ENCODE peak calls at places on chromosome 6, in ten cellular contexts. Q, G, W, X, C, O, U, S, N and V are unnamed samples.

GRCh38 chr6:143973097-143973979 is 34.7 kb downstream of the PLAGL1 start:
- DNase-seq in Q (no peak), G (no peak), W (no peak), X (no peak), C (peak; percentile 57), O (no peak), U (no peak), S (no peak), N (no peak), V (no peak)

GRCh38 chr6:30877419-30878262 is 6.7 kb upstream of the DDR1 start:
- DNase-seq in Q (peak; percentile 73), G (peak; percentile 96), W (peak; percentile 89), X (peak; percentile 88), C (peak; percentile 89), O (peak; percentile 82), U (peak; percentile 93), S (peak; percentile 83), N (peak; percentile 74), V (peak; percentile 57)

GRCh38 chr6:158854214-158855101 is 35.3 kb upstream of the EZR start:
- DNase-seq in Q (no peak), G (no peak), W (no peak), X (no peak), C (no peak), O (no peak), U (peak; percentile 64), S (peak; percentile 80), N (no peak), V (no peak)

GRCh38 chr6:30885481-30885998 is 1.2 kb downstream of the DDR1 start:
- DNase-seq in Q (peak; percentile 32), G (no peak), W (no peak), X (no peak), C (no peak), O (no peak), U (peak; percentile 30), S (peak; percentile 24), N (peak; percentile 40), V (no peak)

GRCh38 chr6:138963531-138963930 is 24.5 kb downstream of the REPS1 start:
- DNase-seq in Q (no peak), G (no peak), W (no peak), X (no peak), C (no peak), O (no peak), U (peak; percentile 44), S (no peak), N (no peak), V (no peak)

GRCh38 chr6:122400467-122401089 is 1.1 kb downstream of the HSF2 start:
- DNase-seq in Q (no peak), G (no peak), W (no peak), X (no peak), C (no peak), O (no peak), U (no peak), S (no peak), N (no peak), V (no peak)

GRCh38 chr6:156729248-156729647 is 47.9 kb upstream of the ARID1B start:
- DNase-seq in Q (no peak), G (no peak), W (no peak), X (no peak), C (no peak), O (no peak), U (peak; percentile 27), S (peak; percentile 65), N (no peak), V (no peak)

GRCh38 chr6:152124432-152125074 is 317.1 kb downstream of the ESR1 start:
- DNase-seq in Q (peak; percentile 54), G (no peak), W (no peak), X (no peak), C (no peak), O (no peak), U (peak; percentile 84), S (peak; percentile 65), N (no peak), V (no peak)

GRCh38 chr6:62150048-62150663 is 135.9 kb downstream of the KHDRBS2 start:
- DNase-seq in Q (peak; percentile 16), G (peak; percentile 43), W (no peak), X (no peak), C (no peak), O (no peak), U (peak; percentile 43), S (peak; percentile 25), N (no peak), V (no peak)

GRCh38 chr6:18533793-18534192 is 146.6 kb downstream of the RNF144B start:
- DNase-seq in Q (no peak), G (no peak), W (no peak), X (no peak), C (no peak), O (no peak), U (no peak), S (no peak), N (no peak), V (no peak)

DNA sequence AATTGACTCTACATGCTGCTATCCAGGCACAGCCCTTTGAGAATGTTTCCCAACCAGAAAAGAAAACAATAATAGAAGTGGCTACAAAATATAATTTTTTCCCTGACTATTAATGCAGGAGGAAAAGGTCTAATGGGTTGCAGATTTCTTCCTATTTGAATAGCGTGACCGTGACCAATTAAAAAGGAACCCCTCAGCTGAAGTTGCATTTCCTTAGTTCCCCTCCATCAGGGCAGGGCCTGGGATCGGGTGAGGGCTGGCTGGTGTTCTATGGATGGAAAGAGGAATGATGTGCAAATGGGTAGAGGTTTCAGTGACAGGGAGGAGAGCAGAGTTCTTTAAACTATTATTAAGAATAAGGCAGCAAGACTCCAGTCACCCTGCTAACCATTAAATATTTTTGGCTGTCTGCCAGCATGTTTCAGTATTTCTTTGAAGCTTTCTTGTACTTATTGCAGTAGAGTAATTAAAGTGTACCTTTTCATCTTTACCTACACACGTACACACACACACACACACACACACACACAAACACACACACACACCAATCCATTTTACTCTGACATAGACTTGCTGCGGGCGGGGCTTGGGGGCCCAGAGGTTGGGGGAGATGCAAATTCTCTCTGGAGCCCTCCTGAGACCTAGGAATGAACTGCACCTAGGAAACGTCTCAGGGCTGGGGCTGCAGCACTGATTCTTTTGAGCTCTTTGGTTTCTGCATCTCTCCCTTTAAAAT is 154.8 kb upstream of the SLC35B3 start:
- DNase-seq in Q (no peak), G (no peak), W (no peak), X (no peak), C (peak; percentile 50), O (no peak), U (no peak), S (no peak), N (no peak), V (no peak)
- TF ChIP-seq CTCF in Q (no peak), G (no peak), W (no peak), X (no peak), C (peak; percentile 49), O (no peak), U (no peak), S (no peak), N (no peak), V (no peak)

GRCh38 chr6:150638286-150638685 is 38.6 kb downstream of the PLEKHG1 start:
- DNase-seq in Q (no peak), G (no peak), W (no peak), X (no peak), C (no peak), O (no peak), U (no peak), S (no peak), N (no peak), V (no peak)

GRCh38 chr6:150641398-150642139 is 41.9 kb downstream of the PLEKHG1 start:
- DNase-seq in Q (peak; percentile 26), G (no peak), W (no peak), X (no peak), C (no peak), O (no peak), U (no peak), S (no peak), N (no peak), V (no peak)

GRCh38 chr6:150638765-150639164 is 39.1 kb downstream of the PLEKHG1 start:
- DNase-seq in Q (no peak), G (no peak), W (no peak), X (no peak), C (no peak), O (no peak), U (no peak), S (no peak), N (no peak), V (no peak)

GRCh38 chr6:150640556-150641206 is 41.0 kb downstream of the PLEKHG1 start:
- DNase-seq in Q (no peak), G (no peak), W (no peak), X (no peak), C (no peak), O (no peak), U (no peak), S (no peak), N (no peak), V (no peak)

GRCh38 chr6:150639823-150640331 is 40.2 kb downstream of the PLEKHG1 start:
- DNase-seq in Q (no peak), G (no peak), W (no peak), X (no peak), C (no peak), O (no peak), U (no peak), S (no peak), N (no peak), V (no peak)
- TF ChIP-seq CTCF in Q (no peak), G (no peak), W (no peak), X (no peak), C (no peak), O (no peak), U (no peak), S (no peak), N (no peak), V (no peak)

DNA sequence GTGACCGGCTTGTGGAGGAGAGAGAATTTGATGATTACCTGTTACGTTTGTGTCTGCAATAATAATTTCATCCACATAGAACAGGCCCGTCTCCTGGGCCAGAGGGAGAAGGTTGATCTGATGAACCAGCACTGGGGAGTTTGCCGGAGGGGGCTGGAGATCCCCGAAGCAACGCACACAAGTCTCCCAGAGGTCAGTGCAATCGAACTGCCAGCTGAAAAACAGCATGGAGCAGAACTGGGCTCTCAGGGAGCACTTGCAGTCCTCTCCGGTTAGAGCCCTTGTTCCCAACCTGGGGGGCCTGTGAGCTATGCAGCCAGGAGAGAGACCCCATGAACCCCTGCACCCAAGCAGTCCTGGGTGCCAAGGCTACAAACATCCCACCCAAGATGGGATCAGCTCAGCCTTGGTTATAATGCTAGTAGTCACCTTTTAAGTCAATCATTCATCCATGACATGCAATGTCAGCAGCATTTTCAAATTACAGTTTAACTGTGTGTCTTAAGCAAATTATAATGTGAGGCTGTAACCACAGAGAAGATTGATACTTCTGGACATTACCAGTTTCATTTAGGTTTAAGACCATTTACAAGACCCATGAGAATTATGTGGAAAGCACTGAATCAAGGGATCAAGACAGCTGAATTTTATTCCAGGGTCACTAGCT is 34.2 kb downstream of the PKHD1 start:
- DNase-seq in Q (no peak), G (no peak), W (no peak), X (no peak), C (no peak), O (no peak), U (no peak), S (no peak), N (no peak), V (no peak)
- TF ChIP-seq CTCF in Q (no peak), G (no peak), W (no peak), X (no peak), C (no peak), O (no peak), U (no peak), S (no peak), N (no peak), V (no peak)

DNA sequence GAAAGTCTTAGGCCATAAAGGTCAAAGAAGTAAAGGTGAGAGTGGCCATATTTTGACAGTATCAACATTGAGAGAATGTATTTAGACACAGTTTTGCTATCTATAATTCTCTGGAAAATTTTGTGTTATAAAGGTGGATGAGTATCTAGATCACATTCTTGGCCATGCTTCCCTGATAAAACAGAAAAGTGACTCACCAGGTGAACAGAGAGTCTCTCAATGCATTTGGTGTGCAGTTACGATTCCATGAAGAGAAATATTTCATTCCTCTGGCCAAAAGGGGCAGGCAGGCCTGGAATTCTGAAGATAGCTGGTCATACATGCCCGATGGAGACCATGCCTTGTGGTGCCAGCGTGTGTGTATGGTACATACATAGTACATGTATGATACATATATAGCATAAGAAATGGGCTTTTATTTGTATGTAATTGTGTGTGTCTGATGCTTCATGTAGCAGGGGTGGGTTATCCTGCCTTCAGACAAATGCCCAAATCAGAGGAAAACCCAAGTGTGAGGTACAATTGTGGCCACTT is 164.0 kb downstream of the SOBP start:
- DNase-seq in Q (no peak), G (no peak), W (no peak), X (no peak), C (no peak), O (no peak), U (no peak), S (no peak), N (no peak), V (no peak)
- TF ChIP-seq CTCF in Q (no peak), G (no peak), W (no peak), X (no peak), C (no peak), O (no peak), U (no peak), S (no peak), N (no peak), V (no peak)